ENCODE peak calls at places on chromosomes 6 and 20, in six cellular contexts. C, A, T, H, X and R are unnamed samples.

GRCh38 chr6:72374172-72374571 is 247.7 kb upstream of the KCNQ5 start:
- DNase-seq in T (no peak), A (no peak), C (no peak), X (no peak), H (no peak), R (no peak)

GRCh38 chr6:160141001-160141726 is 19.5 kb downstream of the SLC22A1 start:
- DNase-seq in C (no peak), H (no peak), T (peak), X (no peak), A (no peak), R (peak)

GRCh38 chr6:28725890-28726348 is 197.9 kb downstream of the TRIM27 start:
- DNase-seq in T (no peak), H (peak), C (no peak), X (no peak), A (no peak), R (peak)

GRCh38 chr6:163745566-163746400 is 331.3 kb downstream of the QKI start:
- DNase-seq in H (no peak), X (no peak), C (no peak), T (peak), A (no peak), R (peak)

GRCh38 chr6:163294734-163295133 is 119.8 kb upstream of the QKI start:
- DNase-seq in H (no peak), A (no peak), C (no peak), T (no peak), X (no peak), R (no peak)

GRCh38 chr20:33352258-33353012 is 48.9 kb downstream of the CDK5RAP1 start:
- DNase-seq in X (no peak), A (no peak), H (no peak), T (no peak), C (no peak), R (no peak)

GRCh38 chr6:19873031-19873430 is 35.9 kb downstream of the ID4 start:
- DNase-seq in T (no peak), A (no peak), C (no peak), X (no peak), H (peak), R (peak)

GRCh38 chr20:11246251-11246775 is 572.5 kb upstream of the JAG1 start:
- DNase-seq in X (no peak), H (no peak), T (no peak), C (no peak), A (no peak), R (no peak)

GRCh38 chr6:51989789-51990188 is 97.6 kb downstream of the PKHD1 start:
- DNase-seq in H (no peak), T (no peak), X (no peak), A (no peak), C (no peak), R (no peak)

GRCh38 chr6:156719720-156720563 is 57.2 kb upstream of the ARID1B start:
- DNase-seq in A (peak), H (peak), X (peak), T (peak), C (peak), R (peak)

GRCh38 chr6:47135772-47136171 is 93.6 kb upstream of the ADGRF1 start:
- DNase-seq in A (no peak), X (no peak), H (no peak), T (peak), C (no peak), R (peak)

GRCh38 chr20:62691485-62691884 is 17.2 kb upstream of the NTSR1 start:
- DNase-seq in X (no peak), H (no peak), A (no peak), C (no peak), T (no peak), R (no peak)

GRCh38 chr20:62689861-62690644 is 18.6 kb upstream of the NTSR1 start:
- DNase-seq in X (no peak), T (no peak), C (no peak), H (no peak), A (no peak), R (no peak)

GRCh38 chr20:62688083-62688482 is 20.6 kb upstream of the NTSR1 start:
- DNase-seq in C (no peak), X (no peak), A (no peak), T (no peak), H (no peak), R (no peak)

GRCh38 chr20:62686869-62687830 is 21.5 kb upstream of the NTSR1 start:
- DNase-seq in T (no peak), A (no peak), C (no peak), H (no peak), X (no peak), R (no peak)

GRCh38 chr20:62688855-62689460 is 19.7 kb upstream of the NTSR1 start:
- DNase-seq in T (no peak), X (no peak), C (no peak), A (no peak), H (no peak), R (no peak)
- TF ChIP-seq CTCF in T (peak), X (no peak), C (no peak), A (no peak), H (no peak), R (peak)

DNA sequence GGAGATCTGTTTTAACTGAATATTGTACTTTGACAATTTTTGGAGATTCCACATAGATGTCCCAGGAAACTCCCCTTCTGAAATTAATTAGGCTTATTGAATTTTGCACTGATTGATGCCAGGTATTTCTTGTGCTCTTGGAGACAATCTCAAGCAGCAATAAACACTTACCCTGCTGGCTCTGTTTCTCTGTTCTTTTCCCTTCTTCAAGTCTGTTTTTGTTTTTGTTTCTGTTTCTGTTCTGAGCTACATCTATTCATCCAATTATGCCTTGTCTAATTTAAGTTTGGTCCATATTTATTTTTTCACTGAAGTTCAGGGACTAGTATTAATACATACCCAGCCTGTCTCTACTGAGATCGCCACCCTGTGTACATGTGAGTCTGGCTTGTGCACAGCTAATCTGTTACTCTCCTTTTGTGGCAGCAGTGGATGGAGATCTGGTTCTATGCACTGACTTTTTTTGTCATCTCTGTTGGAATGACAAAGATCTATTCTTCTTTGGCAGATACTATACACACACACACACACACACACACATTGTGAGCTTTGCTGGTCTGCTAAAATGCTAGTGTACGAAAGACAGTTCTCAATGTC is 51.9 kb downstream of the IL22RA2 start:
- DNase-seq in C (no peak), X (no peak), T (no peak), A (no peak), H (no peak), R (no peak)
- TF ChIP-seq CTCF in C (no peak), X (no peak), T (no peak), A (no peak), H (no peak), R (no peak)

DNA sequence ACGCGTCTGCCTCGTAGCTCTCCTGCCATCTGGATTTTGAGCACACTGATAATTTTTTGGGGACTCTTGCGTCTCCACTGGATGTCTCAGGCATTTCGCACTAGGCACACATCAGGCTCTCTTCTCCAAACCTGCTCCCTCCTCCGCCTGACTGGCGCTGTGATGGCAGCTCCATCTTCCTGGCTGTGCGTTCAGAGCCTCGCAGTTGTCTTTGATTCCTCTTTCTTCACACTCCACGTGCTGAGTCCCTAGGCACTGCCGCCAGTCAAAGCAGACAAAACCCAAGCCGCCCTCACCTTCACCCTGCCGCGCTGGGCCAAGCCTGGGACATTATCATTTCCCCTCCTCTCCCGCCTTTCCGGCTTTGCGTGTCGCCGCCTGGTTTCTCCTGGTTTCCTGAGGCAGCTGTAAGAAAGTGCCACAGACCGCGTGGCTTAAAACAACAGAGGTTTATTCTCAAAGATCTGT is 778 bp downstream of the PSMG4 start:
- DNase-seq in T (no peak), A (no peak), X (no peak), H (no peak), C (peak), R (peak)
- TF ChIP-seq CTCF in T (no peak), A (no peak), X (no peak), H (no peak), C (no peak), R (no peak)

DNA sequence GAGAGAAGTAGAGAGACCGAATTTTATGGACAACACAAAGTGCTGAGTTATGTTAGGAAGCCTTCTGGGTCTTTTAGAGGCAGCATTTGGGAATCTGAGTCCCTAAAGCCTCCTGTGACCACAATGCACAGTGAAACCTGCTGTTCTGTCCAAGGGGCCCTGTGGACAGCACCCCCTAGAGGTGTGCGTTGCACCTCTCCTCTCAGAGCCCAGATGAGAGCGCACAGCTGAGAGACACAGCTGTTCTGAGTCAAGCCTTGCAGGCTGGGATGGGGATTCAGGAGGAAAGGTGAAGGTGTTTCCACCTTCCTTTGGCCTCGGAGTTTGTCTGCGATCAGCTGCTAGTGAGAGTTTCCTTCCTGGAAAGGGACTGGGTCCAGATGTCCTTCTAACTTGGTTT is 13.0 kb downstream of the PCK1 start:
- DNase-seq in X (no peak), A (no peak), T (no peak), C (no peak), H (peak), R (no peak)
- TF ChIP-seq CTCF in X (peak), A (no peak), T (peak), C (no peak), H (peak), R (peak)

DNA sequence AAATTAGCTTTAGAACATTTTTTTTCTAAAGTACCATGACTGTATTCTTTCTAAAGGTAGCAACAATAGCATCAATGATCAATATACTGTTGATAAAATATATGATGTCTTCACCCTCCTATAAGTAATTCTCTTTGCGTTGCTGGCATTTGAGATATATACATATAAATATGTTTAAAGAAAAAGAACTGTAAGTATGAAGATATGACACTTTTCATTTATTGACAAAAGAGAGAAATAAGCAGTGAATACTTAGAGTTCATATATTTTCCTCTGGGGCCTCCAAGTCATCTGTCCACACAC is 49.4 kb upstream of the SCGN start:
- DNase-seq in C (no peak), H (no peak), T (no peak), A (no peak), X (no peak), R (no peak)
- TF ChIP-seq CTCF in C (no peak), H (no peak), T (no peak), A (peak), X (no peak), R (peak)

GRCh38 chr6:79048611-79049010 is 29.4 kb downstream of the PHIP start:
- DNase-seq in X (no peak), C (no peak), T (no peak), H (peak), A (no peak), R (peak)
- TF ChIP-seq CTCF in X (peak), C (no peak), T (peak), H (peak), A (peak), R (peak)